ENCODE peak calls at places on chromosomes 4 and X, in six cellular contexts. R is islet precursor cell, F is NCI-H1105 treated with DMSO at 0.1 percent for 48 hours, N is hepatocyte, H is RKO, W is ovary. C is an unnamed sample.

GRCh38 chrX:39418936-39419659 is 617.8 kb downstream of the MID1IP1 start:
- DNase-seq in N (peak), W (peak), R (peak), F (no peak), H (no peak), C (no peak)

GRCh38 chrX:22629105-22629725 is 356.5 kb downstream of the CBLL2 start:
- DNase-seq in W (no peak), N (no peak), R (no peak), F (no peak), H (peak), C (no peak)

GRCh38 chr4:8847764-8848163 is 23.9 kb downstream of the HMX1 start:
- DNase-seq in W (no peak), N (no peak), R (peak), F (peak), H (peak), C (no peak)

GRCh38 chrX:17668929-17669328 is 68.4 kb upstream of the SCML1 start:
- DNase-seq in F (no peak), H (no peak), R (no peak), N (no peak), W (no peak), C (no peak)

GRCh38 chr4:65391814-65392213 is 278.5 kb downstream of the EPHA5 start:
- DNase-seq in F (peak), R (no peak), N (no peak), H (no peak), W (no peak), C (no peak)

GRCh38 chrX:133776072-133776471 is 209.3 kb downstream of the GPC3 start:
- DNase-seq in N (no peak), R (no peak), F (no peak), H (no peak), W (no peak), C (no peak)

GRCh38 chrX:131869182-131869581 is 153.9 kb upstream of the STK26 start:
- DNase-seq in H (no peak), N (no peak), F (no peak), R (no peak), W (no peak), C (no peak)

GRCh38 chrX:154056739-154057367 is 37.2 kb upstream of the IRAK1 start:
- DNase-seq in F (no peak), N (peak), H (no peak), R (no peak), W (no peak), C (no peak)

GRCh38 chr4:93657527-93657926 is 171.0 kb upstream of the ATOH1 start:
- DNase-seq in H (no peak), N (no peak), R (no peak), F (no peak), W (no peak), C (no peak)

GRCh38 chr4:182743815-182744214 is 173.4 kb downstream of the DCTD start:
- DNase-seq in H (no peak), R (no peak), W (no peak), F (no peak), N (no peak), C (no peak)

GRCh38 chr4:7166981-7167700 is 25.2 kb upstream of the SORCS2 start:
- DNase-seq in R (peak), F (no peak), N (peak), H (no peak), W (no peak), C (peak)

GRCh38 chr4:184843984-184844554 is 18.3 kb upstream of the ACSL1 start:
- DNase-seq in W (no peak), N (peak), H (no peak), R (no peak), F (no peak), C (no peak)

GRCh38 chrX:130654409-130654970 is 248.5 kb downstream of the ENOX2 start:
- DNase-seq in N (no peak), W (no peak), H (no peak), R (no peak), F (peak), C (no peak)

GRCh38 chr4:76758290-76758882 is 139.6 kb downstream of the SOWAHB start:
- DNase-seq in W (peak), H (peak), R (no peak), N (peak), F (peak), C (no peak)

GRCh38 chr4:1403591-1404572 is 2.4 kb downstream of the NKX1-1 start:
- DNase-seq in H (no peak), F (no peak), R (peak), W (no peak), N (peak), C (no peak)

GRCh38 chr4:182085051-182085480 is 158.1 kb upstream of the TENM3 start:
- DNase-seq in W (no peak), N (no peak), R (peak), H (no peak), F (no peak), C (no peak)

GRCh38 chrX:20514358-20514757 is 247.6 kb upstream of the RPS6KA3 start:
- DNase-seq in N (no peak), H (peak), W (no peak), R (peak), F (no peak), C (no peak)

GRCh38 chrX:11401966-11402365 is 108.8 kb downstream of the AMELX start:
- DNase-seq in N (no peak), F (no peak), R (no peak), W (no peak), H (no peak), C (no peak)

GRCh38 chr4:88054909-88055308 is 47.5 kb downstream of the PKD2 start:
- DNase-seq in H (peak), N (peak), W (no peak), R (peak), F (no peak), C (no peak)

GRCh38 chrX:2360731-2361130 is 140.0 kb downstream of the DHRSX start:
- DNase-seq in W (no peak), F (no peak), H (no peak), N (no peak), R (no peak), C (no peak)

GRCh38 chr4:4637710-4638109 is 95.9 kb upstream of the STX18 start:
- DNase-seq in N (no peak), W (no peak), H (no peak), F (no peak), R (no peak), C (no peak)